ENCODE peak calls at places on chromosomes 6 and 20, in four cellular contexts. X, S, B and W are unnamed samples.

GRCh38 chr20:38975539-38976120 is 13.5 kb downstream of the DHX35 start:
- DNase-seq in X (no peak), S (no peak), B (no peak), W (no peak)

GRCh38 chr6:81436990-81437389 is 315.5 kb downstream of the TENT5A start:
- DNase-seq in X (no peak), S (no peak), B (no peak), W (no peak)

GRCh38 chr6:163455553-163455952 is 41.0 kb downstream of the QKI start:
- DNase-seq in X (no peak), S (no peak), B (no peak), W (no peak)

GRCh38 chr6:159094444-159095252 is 49.9 kb upstream of the TAGAP start:
- DNase-seq in X (peak), S (no peak), B (no peak), W (no peak)

GRCh38 chr6:34190504-34191122 is 44.7 kb upstream of the GRM4 start:
- DNase-seq in X (no peak), S (no peak), B (no peak), W (no peak)

GRCh38 chr6:24520929-24521546 is 26.3 kb downstream of the ALDH5A1 start:
- DNase-seq in X (no peak), S (peak), B (peak), W (peak)

GRCh38 chr6:24547243-24547642 is 52.5 kb downstream of the ALDH5A1 start:
- DNase-seq in X (peak), S (no peak), B (no peak), W (no peak)

GRCh38 chr6:130070747-130071146 is 52.4 kb downstream of the L3MBTL3 start:
- DNase-seq in X (no peak), S (no peak), B (no peak), W (no peak)

GRCh38 chr6:106339334-106340029 is 13.9 kb upstream of the ATG5 start:
- DNase-seq in X (no peak), S (peak), B (no peak), W (no peak)

GRCh38 chr6:37698264-37699137 is 818 bp upstream of the MDGA1 start:
- DNase-seq in X (peak), S (no peak), B (peak), W (peak)

GRCh38 chr6:2900221-2900807 is 2.8 kb downstream of the SERPINB9 start:
- DNase-seq in X (no peak), S (no peak), B (no peak), W (no peak)

GRCh38 chr6:11298651-11299420 is 66.4 kb upstream of the NEDD9 start:
- DNase-seq in X (no peak), S (no peak), B (no peak), W (no peak)

GRCh38 chr20:45963059-45964011 is 8.7 kb downstream of the ZNF335 start:
- DNase-seq in X (no peak), S (no peak), B (no peak), W (peak)

GRCh38 chr6:102670756-102671155 is 1277.2 kb downstream of the GRIK2 start:
- DNase-seq in X (no peak), S (no peak), B (no peak), W (no peak)

GRCh38 chr6:31878222-31878621 is 575 bp downstream of the SLC44A4 start:
- DNase-seq in X (no peak), S (no peak), B (no peak), W (no peak)

GRCh38 chr6:130775421-130776012 is 51.7 kb upstream of the SMLR1 start:
- DNase-seq in X (no peak), S (no peak), B (no peak), W (no peak)

GRCh38 chr6:152309648-152310047 is 327.5 kb downstream of the SYNE1 start:
- DNase-seq in X (peak), S (no peak), B (no peak), W (no peak)

GRCh38 chr6:137637161-137637560 is 143.0 kb upstream of the OLIG3 start:
- DNase-seq in X (no peak), S (peak), B (no peak), W (no peak)

GRCh38 chr6:101402618-101403002 is 9.1 kb downstream of the GRIK2 start:
- DNase-seq in X (no peak), S (no peak), B (peak), W (peak)

GRCh38 chr6:119148102-119148824 is 69.8 kb upstream of the FAM184A start:
- DNase-seq in X (no peak), S (peak), B (no peak), W (no peak)

GRCh38 chr6:1127129-1127528 is 184.8 kb upstream of the FOXQ1 start:
- DNase-seq in X (no peak), S (no peak), B (no peak), W (no peak)

GRCh38 chr6:112269165-112269564 is 14.8 kb upstream of the LAMA4 start:
- DNase-seq in X (no peak), S (no peak), B (no peak), W (no peak)

GRCh38 chr20:43938932-43939761 is 24.5 kb downstream of the TOX2 start:
- DNase-seq in X (no peak), S (peak), B (peak), W (no peak)

GRCh38 chr20:61891916-61892649 is 173.6 kb downstream of the TAF4 start:
- DNase-seq in X (no peak), S (no peak), B (no peak), W (no peak)

GRCh38 chr6:116695398-116695797 is 14.4 kb downstream of the KPNA5 start:
- DNase-seq in X (no peak), S (no peak), B (no peak), W (no peak)